ENCODE peak calls at places on chromosome X, in ten cellular contexts. U is endodermal cell; Z is AG08396; I is aorta; J is spleen; M is myocyte; Y is fibroblast of lung; G is M059J; W is central memory CD4-positive, alpha-beta T cell; K is AG09309. E is an unnamed sample.

GRCh38 chrX:78595901-78596502 is 63.1 kb downstream of the RTL3 start:
- DNase-seq in U (peak), Z (peak), I (no peak), J (no peak), M (peak), Y (peak), G (peak), W (no peak), K (no peak), E (peak)

GRCh38 chrX:15856580-15856979 is 2.0 kb upstream of the AP1S2 start:
- DNase-seq in U (no peak), Z (no peak), I (no peak), J (no peak), M (no peak), Y (no peak), G (no peak), W (no peak), K (no peak), E (no peak)

GRCh38 chrX:118553042-118553714 is 57.6 kb downstream of the DOCK11 start:
- DNase-seq in U (no peak), Z (no peak), I (no peak), J (no peak), M (no peak), Y (no peak), G (peak), W (no peak), K (no peak), E (no peak)

GRCh38 chrX:129750971-129751370 is 12.2 kb downstream of the XPNPEP2 start:
- DNase-seq in U (no peak), Z (no peak), I (peak), J (no peak), M (no peak), Y (peak), G (no peak), W (no peak), K (no peak), E (no peak)

GRCh38 chrX:108900333-108900732 is 164.0 kb upstream of the IRS4 start:
- DNase-seq in U (no peak), Z (no peak), I (no peak), J (no peak), M (no peak), Y (no peak), G (no peak), W (no peak), K (no peak), E (no peak)

GRCh38 chrX:15336023-15336413 is 695 bp upstream of the PIGA start:
- DNase-seq in U (no peak), Z (peak), I (no peak), J (no peak), M (peak), Y (peak), G (peak), W (peak), K (peak), E (peak)

GRCh38 chrX:112043997-112044396 is 38.6 kb downstream of the TRPC5 start:
- DNase-seq in U (no peak), Z (no peak), I (no peak), J (no peak), M (no peak), Y (no peak), G (peak), W (no peak), K (no peak), E (peak)

GRCh38 chrX:50913520-50913919 is 3.0 kb downstream of the BMP15 start:
- DNase-seq in U (no peak), Z (no peak), I (no peak), J (no peak), M (no peak), Y (no peak), G (peak), W (no peak), K (no peak), E (no peak)

GRCh38 chrX:45757272-45757671 is 556.6 kb upstream of the DIPK2B start:
- DNase-seq in U (no peak), Z (no peak), I (no peak), J (no peak), M (no peak), Y (no peak), G (no peak), W (no peak), K (no peak), E (no peak)

GRCh38 chrX:149504226-149504914 is 736 bp downstream of the IDS start:
- DNase-seq in U (peak), Z (no peak), I (no peak), J (peak), M (peak), Y (no peak), G (peak), W (peak), K (no peak), E (peak)

GRCh38 chrX:9388450-9388849 is 76.4 kb upstream of the TBL1X start:
- DNase-seq in U (no peak), Z (no peak), I (no peak), J (no peak), M (no peak), Y (no peak), G (no peak), W (no peak), K (no peak), E (no peak)

GRCh38 chrX:150219374-150220185 is 143.5 kb upstream of the MAMLD1 start:
- DNase-seq in U (peak), Z (peak), I (no peak), J (peak), M (peak), Y (peak), G (peak), W (no peak), K (no peak), E (peak)

GRCh38 chrX:128807367-128807766 is 715.9 kb downstream of the SMARCA1 start:
- DNase-seq in U (no peak), Z (no peak), I (no peak), J (no peak), M (no peak), Y (no peak), G (peak), W (no peak), K (no peak), E (peak)

GRCh38 chrX:3599787-3600465 is 113.5 kb downstream of the PRKX start:
- DNase-seq in U (no peak), Z (no peak), I (no peak), J (no peak), M (peak), Y (no peak), G (no peak), W (no peak), K (no peak), E (no peak)

GRCh38 chrX:102765794-102766193 is 45.3 kb downstream of the GPRASP3 start:
- DNase-seq in U (no peak), Z (peak), I (no peak), J (no peak), M (peak), Y (peak), G (peak), W (no peak), K (peak), E (no peak)

GRCh38 chrX:701673-702072 is 71.1 kb downstream of the SHOX start:
- DNase-seq in U (peak), Z (no peak), I (no peak), J (no peak), M (no peak), Y (no peak), G (no peak), W (no peak), K (no peak), E (no peak)

E was measured in GM23338.